ENCODE peak calls at places on chromosomes 6 and 20, in five cellular contexts. P is right lobe of liver; O is psoas muscle; U is cardiac muscle cell; M is CD8-positive, alpha-beta T cell. Z is an unnamed sample. For H3K27me3, the result is how much of the 10 kb centered on the place peaks cover.

GRCh38 chr6:158786645-158787304 is 32.4 kb downstream of the EZR start:
- DNase-seq in P (no peak), O (no peak), U (no peak), M (no peak), Z (no peak)

GRCh38 chr20:43736588-43737091 is 9.8 kb upstream of the GTSF1L start:
- DNase-seq in P (no peak), O (no peak), U (peak), M (no peak), Z (no peak)

GRCh38 chr6:28695671-28696537 is 170.2 kb downstream of the GPX5 start:
- DNase-seq in P (no peak), O (no peak), U (peak), M (no peak), Z (no peak)

GRCh38 chr20:12627485-12627884 is 381.3 kb upstream of the SPTLC3 start:
- DNase-seq in P (no peak), O (no peak), U (no peak), M (no peak), Z (no peak)

GRCh38 chr6:56772737-56773184 is 130.1 kb upstream of the DST start:
- DNase-seq in P (no peak), O (peak), U (peak), M (no peak), Z (no peak)

GRCh38 chr6:41675176-41675767 is 37.0 kb downstream of the MDFI start:
- DNase-seq in P (no peak), O (no peak), U (no peak), M (no peak), Z (peak)

GRCh38 chr6:32666420-32667300 is at the start of gene HLA-DQB1:
- DNase-seq in P (no peak), O (no peak), U (peak), M (peak), Z (peak)

GRCh38 chr6:146543940-146544661 is 468 bp downstream of the RAB32 start:
- DNase-seq in P (peak), O (no peak), U (peak), M (no peak), Z (no peak)

GRCh38 chr6:137496392-137496767 is 2.2 kb upstream of the OLIG3 start:
- DNase-seq in P (no peak), O (no peak), U (no peak), M (no peak), Z (no peak)
- H3K27me3 ChIP-seq in P (under half), O (under half), U (half or more), M (half or more), Z (half or more)

GRCh38 chr6:358847-359246 is 32.7 kb upstream of the IRF4 start:
- DNase-seq in P (no peak), O (no peak), U (no peak), M (no peak), Z (no peak)

GRCh38 chr6:357791-358341 is 33.7 kb upstream of the IRF4 start:
- DNase-seq in P (no peak), O (no peak), U (no peak), M (no peak), Z (no peak)

GRCh38 chr6:358432-358831 is 33.1 kb upstream of the IRF4 start:
- DNase-seq in P (no peak), O (no peak), U (no peak), M (no peak), Z (no peak)

GRCh38 chr6:360791-361373 is 30.7 kb upstream of the IRF4 start:
- DNase-seq in P (no peak), O (no peak), U (no peak), M (no peak), Z (no peak)

GRCh38 chr6:359261-360035 is 32.1 kb upstream of the IRF4 start:
- DNase-seq in P (no peak), O (no peak), U (no peak), M (no peak), Z (no peak)
- H3K4me3 ChIP-seq in P (no peak), O (no peak), U (no peak), M (no peak), Z (no peak)

GRCh38 chr6:119256392-119256791 is 93.2 kb downstream of the MAN1A1 start:
- DNase-seq in P (no peak), O (no peak), U (no peak), M (no peak), Z (no peak)

GRCh38 chr6:119261944-119262284 is 87.6 kb downstream of the MAN1A1 start:
- DNase-seq in P (peak), O (no peak), U (no peak), M (no peak), Z (no peak)

GRCh38 chr6:119255492-119255891 is 94.1 kb downstream of the MAN1A1 start:
- DNase-seq in P (no peak), O (no peak), U (no peak), M (no peak), Z (no peak)

GRCh38 chr6:119256978-119257462 is 92.5 kb downstream of the MAN1A1 start:
- DNase-seq in P (no peak), O (no peak), U (no peak), M (no peak), Z (no peak)

DNA sequence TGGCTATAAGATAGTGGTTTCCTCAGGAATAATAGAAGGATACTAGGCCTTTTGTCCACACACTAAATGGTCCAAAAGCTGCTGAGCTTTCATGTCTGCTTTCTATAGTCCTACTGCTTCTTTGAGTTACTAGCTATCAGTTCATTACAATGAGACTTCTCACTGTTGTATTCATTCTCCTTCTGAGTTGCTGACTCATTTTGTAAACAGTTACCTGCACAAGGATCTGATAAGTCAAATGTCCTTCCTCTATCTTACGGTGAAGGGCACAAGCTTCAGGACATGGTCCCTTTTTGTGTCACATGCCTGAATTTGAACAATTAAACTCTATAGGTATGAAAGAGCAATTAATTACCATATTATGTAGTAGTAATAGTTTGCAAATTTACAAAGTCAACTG is 90.5 kb downstream of the MAN1A1 start:
- DNase-seq in P (no peak), O (no peak), U (no peak), M (no peak), Z (no peak)
- TF ChIP-seq CTCF in P (no peak), O (no peak), U (no peak), M (no peak), Z (no peak)

DNA sequence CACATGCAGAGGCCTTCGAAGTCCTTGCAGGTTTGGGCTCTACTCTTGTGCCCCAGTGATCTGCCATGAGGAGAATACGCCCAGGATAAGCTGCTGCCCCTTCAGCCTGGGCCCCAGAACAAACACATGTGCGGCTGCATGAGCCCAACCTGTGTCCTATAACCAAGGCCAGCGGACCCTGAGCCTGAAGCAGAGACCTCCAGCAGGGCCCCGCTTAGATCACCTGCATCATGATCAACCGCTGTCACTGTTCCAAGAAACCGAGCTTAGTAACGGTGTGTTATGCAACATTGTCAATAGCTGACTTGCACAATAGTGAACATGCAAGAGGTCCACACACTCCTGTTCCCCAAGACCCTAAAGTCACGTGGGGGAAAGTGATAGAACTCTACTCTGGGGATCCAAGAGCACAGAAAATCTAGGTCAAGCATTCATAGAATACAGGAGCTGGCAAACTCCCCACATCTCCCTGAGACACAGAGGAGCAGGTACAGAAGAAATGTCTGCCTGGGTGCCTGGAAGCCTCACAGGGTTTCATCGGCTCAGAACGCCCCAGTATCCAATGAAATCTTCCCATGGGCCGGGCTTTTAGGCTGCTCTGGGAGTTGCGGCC is 136.2 kb downstream of the BMP7 start:
- DNase-seq in P (peak), O (no peak), U (no peak), M (no peak), Z (no peak)
- H3K27me3 ChIP-seq in P (under half), O (under half), U (under half), M (under half), Z (under half)

DNA sequence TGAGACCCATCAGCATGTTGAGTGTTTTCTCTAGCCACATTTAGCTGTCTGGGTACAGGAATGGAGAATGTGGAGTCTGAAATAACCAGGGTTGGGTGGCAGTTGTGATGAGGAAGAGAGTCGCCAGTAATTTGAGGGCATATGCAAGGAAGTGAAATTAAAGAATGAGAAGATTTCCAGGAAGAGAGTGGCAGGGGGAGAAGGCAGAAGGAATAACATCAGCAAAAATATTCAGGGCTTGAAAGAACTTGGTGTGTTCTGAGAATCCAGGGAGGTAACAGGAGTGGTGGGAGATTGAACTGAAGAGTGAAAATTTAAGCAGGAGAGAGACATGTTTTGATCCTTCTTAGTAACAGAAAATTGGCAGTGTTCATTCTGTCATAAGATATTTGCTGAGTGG is 54.5 kb downstream of the PHF20 start:
- DNase-seq in P (no peak), O (no peak), U (no peak), M (no peak), Z (no peak)
- H3K4me3 ChIP-seq in P (no peak), O (no peak), U (no peak), M (no peak), Z (no peak)